ENCODE peak calls at places on chromosomes 7 and 10, in five cellular contexts. F is kidney glomerular epithelial cell, W is posterior cingulate gyrus, A is AG04449, Z is NCI-H2171. M is an unnamed sample.
A peak's percentile ranks its signal among the peaks of the same experiment; 100 is the strongest.

GRCh38 chr10:101829561-101830315 is 11.5 kb upstream of the OGA start:
- DNase-seq in F (no peak), W (no peak), A (no peak), Z (peak; percentile 68), M (no peak)

GRCh38 chr10:52466464-52466863 is 152.4 kb downstream of the DKK1 start:
- DNase-seq in F (no peak), W (no peak), A (no peak), Z (no peak), M (no peak)

GRCh38 chr7:121404348-121404747 is 8.2 kb upstream of the FAM3C start:
- DNase-seq in F (no peak), W (no peak), A (no peak), Z (no peak), M (no peak)

GRCh38 chr10:70267161-70267933 is 16.5 kb downstream of the NPFFR1 start:
- DNase-seq in F (peak; percentile 87), W (no peak), A (peak; percentile 80), Z (no peak), M (peak; percentile 71)

GRCh38 chr10:90175161-90175681 is 473.8 kb downstream of the KIF20B start:
- DNase-seq in F (no peak), W (no peak), A (no peak), Z (no peak), M (no peak)

GRCh38 chr10:15427836-15428414 is 56.8 kb upstream of the FAM171A1 start:
- DNase-seq in F (peak; percentile 65), W (no peak), A (no peak), Z (peak; percentile 2), M (no peak)

GRCh38 chr10:26860026-26860541 is 674 bp downstream of the ABI1 start:
- DNase-seq in F (peak; percentile 46), W (no peak), A (peak; percentile 23), Z (no peak), M (peak; percentile 85)

GRCh38 chr10:112524637-112525036 is 77.6 kb downstream of the VTI1A start:
- DNase-seq in F (no peak), W (no peak), A (no peak), Z (no peak), M (no peak)

GRCh38 chr10:121598261-121599249 is at the start of gene FGFR2:
- DNase-seq in F (peak; percentile 53), W (peak; percentile 71), A (no peak), Z (peak; percentile 61), M (peak; percentile 86)

M was measured in coronary artery.